ENCODE peak calls at places on chromosome 2, in four cellular contexts. N is COLO829; K is PC-9; Y is stimulated activated CD8-positive, alpha-beta memory T cell treated with anti-CD3 and anti-CD28 coated beads, Interleukin-4, amount 100 ng/mL, for 48 hours. A is an unnamed sample.

GRCh38 chr2:127935337-127935736 is 49.6 kb upstream of the AMMECR1L start:
- DNase-seq in N (no peak), K (no peak), Y (no peak), A (no peak)

GRCh38 chr2:64404743-64405142 is 49.2 kb upstream of the LGALSL start:
- DNase-seq in N (peak; percentile 29), K (no peak), Y (no peak), A (peak; percentile 45)

GRCh38 chr2:11784747-11785610 is 38.5 kb downstream of the LPIN1 start:
- DNase-seq in N (peak; percentile 54), K (no peak), Y (peak; percentile 72), A (peak; percentile 47)

GRCh38 chr2:16249269-16250055 is 309.1 kb downstream of the MYCN start:
- DNase-seq in N (no peak), K (no peak), Y (no peak), A (no peak)

GRCh38 chr2:147242445-147242844 is 602.4 kb upstream of the ACVR2A start:
- DNase-seq in N (no peak), K (no peak), Y (no peak), A (no peak)

GRCh38 chr2:134704173-134704572 is 14.6 kb downstream of the TMEM163 start:
- DNase-seq in N (no peak), K (no peak), Y (no peak), A (no peak)

GRCh38 chr2:172052000-172052983 is 33.0 kb upstream of the DLX1 start:
- DNase-seq in N (peak; percentile 88), K (no peak), Y (no peak), A (no peak)

GRCh38 chr2:53877112-53877511 is 17.3 kb upstream of the GPR75 start:
- DNase-seq in N (no peak), K (no peak), Y (no peak), A (no peak)

GRCh38 chr2:95034818-95035217 is 9.3 kb downstream of the MAL start:
- DNase-seq in N (no peak), K (no peak), Y (no peak), A (no peak)

GRCh38 chr2:100831158-100831715 is 11.3 kb downstream of the NPAS2 start:
- DNase-seq in N (no peak), K (no peak), Y (no peak), A (no peak)

GRCh38 chr2:85766214-85766613 is 12.4 kb downstream of the ATOH8 start:
- DNase-seq in N (no peak), K (no peak), Y (no peak), A (no peak)

GRCh38 chr2:7847321-7847720 is 834.5 kb upstream of the ID2 start:
- DNase-seq in N (no peak), K (no peak), Y (no peak), A (no peak)

GRCh38 chr2:240030379-240031094 is at the start of gene OR6B2:
- DNase-seq in N (no peak), K (no peak), Y (no peak), A (no peak)

GRCh38 chr2:113208995-113209868 is 35.5 kb downstream of the PSD4 start:
- DNase-seq in N (no peak), K (no peak), Y (no peak), A (no peak)

GRCh38 chr2:30655660-30656059 is 151.6 kb downstream of the CAPN13 start:
- DNase-seq in N (no peak), K (no peak), Y (no peak), A (no peak)

GRCh38 chr2:173649527-173650219 is 295.0 kb downstream of the CDCA7 start:
- DNase-seq in N (no peak), K (no peak), Y (no peak), A (no peak)

GRCh38 chr2:9656270-9656766 is 25.5 kb upstream of the YWHAQ start:
- DNase-seq in N (peak; percentile 66), K (peak; percentile 39), Y (peak; percentile 79), A (no peak)

GRCh38 chr2:61109291-61109690 is 43.6 kb downstream of the SANBR start:
- DNase-seq in N (no peak), K (no peak), Y (no peak), A (no peak)

GRCh38 chr2:42722328-42723190 is 41.4 kb downstream of the OXER1 start:
- DNase-seq in N (peak; percentile 43), K (peak; percentile 29), Y (peak; percentile 32), A (no peak)

GRCh38 chr2:13919981-13920382 is 712.5 kb upstream of the LRATD1 start:
- DNase-seq in N (no peak), K (no peak), Y (no peak), A (no peak)

GRCh38 chr2:71716697-71717624 is 263.6 kb downstream of the DYSF start:
- DNase-seq in N (no peak), K (peak; percentile 71), Y (no peak), A (no peak)

GRCh38 chr2:155205201-155205600 is 506.7 kb downstream of the KCNJ3 start:
- DNase-seq in N (no peak), K (no peak), Y (no peak), A (no peak)

GRCh38 chr2:170212625-170213280 is 34.8 kb downstream of the MYO3B start:
- DNase-seq in N (no peak), K (no peak), Y (no peak), A (no peak)

GRCh38 chr2:74181739-74182138 is 3.1 kb upstream of the MOB1A start:
- DNase-seq in N (no peak), K (no peak), Y (no peak), A (no peak)

GRCh38 chr2:11562011-11562410 is 28.2 kb downstream of the GREB1 start:
- DNase-seq in N (no peak), K (no peak), Y (no peak), A (peak; percentile 24)

GRCh38 chr2:232494542-232494941 is 6.9 kb upstream of the ECEL1 start:
- DNase-seq in N (no peak), K (no peak), Y (no peak), A (no peak)

GRCh38 chr2:2701176-2701781 is 370.2 kb upstream of the MYT1L start:
- DNase-seq in N (no peak), K (no peak), Y (no peak), A (no peak)

GRCh38 chr2:200765995-200766660 is 45.6 kb upstream of the BZW1 start:
- DNase-seq in N (no peak), K (peak; percentile 22), Y (no peak), A (no peak)

GRCh38 chr2:96661324-96661723 is 18.8 kb downstream of the FER1L5 start:
- DNase-seq in N (no peak), K (no peak), Y (no peak), A (no peak)

GRCh38 chr2:46818141-46818552 is 97.5 kb downstream of the MCFD2 start:
- DNase-seq in N (no peak), K (no peak), Y (no peak), A (no peak)

GRCh38 chr2:180222642-180223041 is 215.5 kb upstream of the CWC22 start:
- DNase-seq in N (no peak), K (no peak), Y (no peak), A (no peak)